ENCODE peak calls at places on chromosomes 1 and 21, in seven cellular contexts. One of them, this sample, is unnamed.
A peak's percentile ranks its signal among the peaks of the same experiment; 100 is the strongest.

GRCh38 chr1:50702395-50702794 is 257.7 kb downstream of the FAF1 start:
- DNase-seq in HepG2: no peak
- DNase-seq in K562: no peak
- DNase-seq in H1: no peak
- DNase-seq in GM12878: no peak
- DNase-seq in SK-N-SH: no peak
- DNase-seq in HCT116: no peak
- DNase-seq in this sample: no peak

GRCh38 chr1:109381573-109381972 is 16.1 kb downstream of the SORT1 start:
- DNase-seq in HepG2: no peak
- DNase-seq in K562: no peak
- DNase-seq in H1: no peak
- DNase-seq in GM12878: no peak
- DNase-seq in SK-N-SH: no peak
- DNase-seq in HCT116: no peak
- DNase-seq in this sample: no peak

GRCh38 chr1:173478099-173478555 is 992 bp downstream of the PRDX6 start:
- DNase-seq in HepG2: peak; percentile 24
- DNase-seq in K562: peak; percentile 32
- DNase-seq in H1: no peak
- DNase-seq in GM12878: no peak
- DNase-seq in SK-N-SH: peak; percentile 22
- DNase-seq in HCT116: peak; percentile 12
- DNase-seq in this sample: peak; percentile 50

GRCh38 chr1:26754086-26754874 is 33.5 kb upstream of the PIGV start:
- DNase-seq in HepG2: no peak
- DNase-seq in K562: no peak
- DNase-seq in H1: no peak
- DNase-seq in GM12878: no peak
- DNase-seq in SK-N-SH: no peak
- DNase-seq in HCT116: no peak
- DNase-seq in this sample: no peak

GRCh38 chr1:184035719-184036516 is 1.6 kb downstream of the COLGALT2 start:
- DNase-seq in HepG2: peak; percentile 64
- DNase-seq in K562: no peak
- DNase-seq in H1: no peak
- DNase-seq in GM12878: no peak
- DNase-seq in SK-N-SH: no peak
- DNase-seq in HCT116: no peak
- DNase-seq in this sample: no peak

GRCh38 chr1:46519209-46519608 is 29.6 kb downstream of the DMBX1 start:
- DNase-seq in HepG2: no peak
- DNase-seq in K562: no peak
- DNase-seq in H1: no peak
- DNase-seq in GM12878: no peak
- DNase-seq in SK-N-SH: no peak
- DNase-seq in HCT116: no peak
- DNase-seq in this sample: no peak

GRCh38 chr1:24557220-24557619 is 1.3 kb downstream of the NCMAP start:
- DNase-seq in HepG2: no peak
- DNase-seq in K562: no peak
- DNase-seq in H1: no peak
- DNase-seq in GM12878: no peak
- DNase-seq in SK-N-SH: no peak
- DNase-seq in HCT116: no peak
- DNase-seq in this sample: no peak

GRCh38 chr1:64505232-64505943 is 35.5 kb downstream of the CACHD1 start:
- DNase-seq in HepG2: no peak
- DNase-seq in K562: peak; percentile 85
- DNase-seq in H1: no peak
- DNase-seq in GM12878: no peak
- DNase-seq in SK-N-SH: peak; percentile 94
- DNase-seq in HCT116: no peak
- DNase-seq in this sample: peak; percentile 8

GRCh38 chr1:72462506-72462905 is 180.2 kb upstream of the NEGR1 start:
- DNase-seq in HepG2: no peak
- DNase-seq in K562: no peak
- DNase-seq in H1: no peak
- DNase-seq in GM12878: no peak
- DNase-seq in SK-N-SH: no peak
- DNase-seq in HCT116: no peak
- DNase-seq in this sample: no peak

GRCh38 chr1:240941706-240942370 is 329.9 kb upstream of the GREM2 start:
- DNase-seq in HepG2: no peak
- DNase-seq in K562: no peak
- DNase-seq in H1: no peak
- DNase-seq in GM12878: no peak
- DNase-seq in SK-N-SH: no peak
- DNase-seq in HCT116: no peak
- DNase-seq in this sample: no peak

GRCh38 chr1:27773732-27774445 is 870 bp downstream of the STX12 start:
- DNase-seq in HepG2: no peak
- DNase-seq in K562: no peak
- DNase-seq in H1: no peak
- DNase-seq in GM12878: no peak
- DNase-seq in SK-N-SH: no peak
- DNase-seq in HCT116: no peak
- DNase-seq in this sample: peak; percentile 1

GRCh38 chr21:44684483-44684882 is 2.5 kb upstream of the KRTAP12-1 start:
- DNase-seq in HepG2: no peak
- DNase-seq in K562: no peak
- DNase-seq in H1: no peak
- DNase-seq in GM12878: no peak
- DNase-seq in SK-N-SH: no peak
- DNase-seq in HCT116: no peak
- DNase-seq in this sample: no peak

GRCh38 chr1:217402301-217402700 is 228.6 kb downstream of the GPATCH2 start:
- DNase-seq in HepG2: no peak
- DNase-seq in K562: no peak
- DNase-seq in H1: no peak
- DNase-seq in GM12878: no peak
- DNase-seq in SK-N-SH: no peak
- DNase-seq in HCT116: no peak
- DNase-seq in this sample: no peak

GRCh38 chr21:26374817-26375216 is 198.3 kb downstream of the CYYR1 start:
- DNase-seq in HepG2: no peak
- DNase-seq in K562: no peak
- DNase-seq in H1: no peak
- DNase-seq in GM12878: no peak
- DNase-seq in SK-N-SH: no peak
- DNase-seq in HCT116: no peak
- DNase-seq in this sample: no peak

GRCh38 chr1:22717038-22717758 is 6.6 kb downstream of the EPHB2 start:
- DNase-seq in HepG2: no peak
- DNase-seq in K562: no peak
- DNase-seq in H1: no peak
- DNase-seq in GM12878: no peak
- DNase-seq in SK-N-SH: no peak
- DNase-seq in HCT116: no peak
- DNase-seq in this sample: no peak

GRCh38 chr1:222171005-222171404 is 376.9 kb downstream of the HHIPL2 start:
- DNase-seq in HepG2: peak; percentile 5
- DNase-seq in K562: no peak
- DNase-seq in H1: no peak
- DNase-seq in GM12878: peak; percentile 23
- DNase-seq in SK-N-SH: peak; percentile 29
- DNase-seq in HCT116: peak; percentile 21
- DNase-seq in this sample: peak; percentile 47
- TF ChIP-seq JUND in HepG2: no peak
- TF ChIP-seq JUND in K562: no peak
- TF ChIP-seq JUND in H1: no peak
- TF ChIP-seq JUND in GM12878: no peak
- TF ChIP-seq JUND in SK-N-SH: no peak
- TF ChIP-seq JUND in HCT116: no peak
- TF ChIP-seq JUND in this sample: no peak

GRCh38 chr1:98030976-98031375 is 110.1 kb upstream of the DPYD start:
- DNase-seq in HepG2: no peak
- DNase-seq in K562: no peak
- DNase-seq in H1: no peak
- DNase-seq in GM12878: no peak
- DNase-seq in SK-N-SH: no peak
- DNase-seq in HCT116: no peak
- DNase-seq in this sample: no peak
- TF ChIP-seq JUND in HepG2: no peak
- TF ChIP-seq JUND in K562: no peak
- TF ChIP-seq JUND in H1: no peak
- TF ChIP-seq JUND in GM12878: no peak
- TF ChIP-seq JUND in SK-N-SH: no peak
- TF ChIP-seq JUND in HCT116: no peak
- TF ChIP-seq JUND in this sample: no peak

DNA sequence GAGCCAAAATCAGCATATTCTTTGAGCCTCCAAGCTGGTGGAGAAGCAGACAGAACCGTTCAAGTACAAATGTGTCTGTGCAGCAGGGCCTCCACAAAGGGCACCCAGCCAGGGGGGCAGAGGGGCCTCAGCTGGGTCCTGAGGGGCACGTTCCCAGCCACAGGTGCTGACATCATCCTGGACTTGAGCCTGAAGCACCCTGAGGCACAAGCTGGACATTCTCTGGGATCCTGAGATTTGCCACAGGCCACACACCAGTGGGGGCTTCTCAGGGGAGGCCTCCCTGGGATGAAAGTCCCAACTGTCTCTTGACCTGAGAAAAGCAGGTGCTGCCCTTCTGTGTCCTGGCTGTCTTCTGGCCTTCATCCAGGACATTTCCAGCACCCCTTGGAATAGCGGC is 350.4 kb upstream of the VAMP3 start:
- DNase-seq in HepG2: no peak
- DNase-seq in K562: no peak
- DNase-seq in H1: no peak
- DNase-seq in GM12878: no peak
- DNase-seq in SK-N-SH: peak; percentile 9
- DNase-seq in HCT116: no peak
- DNase-seq in this sample: no peak
- TF ChIP-seq JUND in HepG2: no peak
- TF ChIP-seq JUND in K562: no peak
- TF ChIP-seq JUND in H1: no peak
- TF ChIP-seq JUND in GM12878: no peak
- TF ChIP-seq JUND in SK-N-SH: no peak
- TF ChIP-seq JUND in HCT116: no peak
- TF ChIP-seq JUND in this sample: no peak

GRCh38 chr1:244010191-244010590 is 40.9 kb upstream of the ZBTB18 start:
- DNase-seq in HepG2: no peak
- DNase-seq in K562: no peak
- DNase-seq in H1: no peak
- DNase-seq in GM12878: no peak
- DNase-seq in SK-N-SH: no peak
- DNase-seq in HCT116: no peak
- DNase-seq in this sample: no peak

GRCh38 chr1:244012232-244012631 is 38.9 kb upstream of the ZBTB18 start:
- DNase-seq in HepG2: no peak
- DNase-seq in K562: no peak
- DNase-seq in H1: no peak
- DNase-seq in GM12878: no peak
- DNase-seq in SK-N-SH: no peak
- DNase-seq in HCT116: no peak
- DNase-seq in this sample: no peak

GRCh38 chr1:244011251-244011650 is 39.8 kb upstream of the ZBTB18 start:
- DNase-seq in HepG2: no peak
- DNase-seq in K562: no peak
- DNase-seq in H1: no peak
- DNase-seq in GM12878: no peak
- DNase-seq in SK-N-SH: no peak
- DNase-seq in HCT116: no peak
- DNase-seq in this sample: no peak

GRCh38 chr1:244011796-244012195 is 39.3 kb upstream of the ZBTB18 start:
- DNase-seq in HepG2: no peak
- DNase-seq in K562: no peak
- DNase-seq in H1: no peak
- DNase-seq in GM12878: no peak
- DNase-seq in SK-N-SH: no peak
- DNase-seq in HCT116: no peak
- DNase-seq in this sample: no peak

GRCh38 chr1:244010599-244011211 is 40.4 kb upstream of the ZBTB18 start:
- DNase-seq in HepG2: no peak
- DNase-seq in K562: no peak
- DNase-seq in H1: no peak
- DNase-seq in GM12878: no peak
- DNase-seq in SK-N-SH: no peak
- DNase-seq in HCT116: no peak
- DNase-seq in this sample: no peak
- TF ChIP-seq JUND in HepG2: no peak
- TF ChIP-seq JUND in K562: no peak
- TF ChIP-seq JUND in H1: no peak
- TF ChIP-seq JUND in GM12878: no peak
- TF ChIP-seq JUND in SK-N-SH: peak; percentile 31
- TF ChIP-seq JUND in HCT116: no peak
- TF ChIP-seq JUND in this sample: no peak

GRCh38 chr1:59375321-59376220 is 78.7 kb downstream of the FGGY start:
- DNase-seq in HepG2: no peak
- DNase-seq in K562: no peak
- DNase-seq in H1: no peak
- DNase-seq in GM12878: no peak
- DNase-seq in SK-N-SH: no peak
- DNase-seq in HCT116: no peak
- DNase-seq in this sample: no peak
- TF ChIP-seq JUND in HepG2: no peak
- TF ChIP-seq JUND in K562: no peak
- TF ChIP-seq JUND in H1: no peak
- TF ChIP-seq JUND in GM12878: no peak
- TF ChIP-seq JUND in SK-N-SH: peak; percentile 89
- TF ChIP-seq JUND in HCT116: no peak
- TF ChIP-seq JUND in this sample: no peak

GRCh38 chr1:232904566-232904965 is 45.8 kb upstream of the NTPCR start:
- DNase-seq in HepG2: no peak
- DNase-seq in K562: no peak
- DNase-seq in H1: no peak
- DNase-seq in GM12878: no peak
- DNase-seq in SK-N-SH: no peak
- DNase-seq in HCT116: no peak
- DNase-seq in this sample: no peak
- TF ChIP-seq JUND in HepG2: no peak
- TF ChIP-seq JUND in K562: no peak
- TF ChIP-seq JUND in H1: no peak
- TF ChIP-seq JUND in GM12878: no peak
- TF ChIP-seq JUND in SK-N-SH: no peak
- TF ChIP-seq JUND in HCT116: no peak
- TF ChIP-seq JUND in this sample: no peak

GRCh38 chr21:33479679-33480480 is at the start of gene TMEM50B:
- DNase-seq in HepG2: peak; percentile 90
- DNase-seq in K562: peak; percentile 100
- DNase-seq in H1: peak; percentile 88
- DNase-seq in GM12878: peak; percentile 79
- DNase-seq in SK-N-SH: peak; percentile 98
- DNase-seq in HCT116: peak; percentile 83
- DNase-seq in this sample: peak; percentile 93
- TF ChIP-seq JUND in HepG2: no peak
- TF ChIP-seq JUND in K562: no peak
- TF ChIP-seq JUND in H1: no peak
- TF ChIP-seq JUND in GM12878: no peak
- TF ChIP-seq JUND in SK-N-SH: no peak
- TF ChIP-seq JUND in HCT116: no peak
- TF ChIP-seq JUND in this sample: no peak

This sample was measured in T47D.